ENCODE peak calls at places on chromosomes 1 and 21, in nine cellular contexts. V, W, B, Z, K, J, H, O and E are unnamed samples.
A peak's percentile ranks its signal among the peaks of the same experiment; 100 is the strongest.

GRCh38 chr1:53031732-53032131 is 30.3 kb upstream of the PODN start:
- DNase-seq in V (no peak), W (no peak), B (no peak), Z (no peak), K (no peak), J (no peak), H (no peak), O (no peak), E (no peak)

GRCh38 chr1:19429611-19430010 is 55.7 kb downstream of the CAPZB start:
- DNase-seq in V (no peak), W (peak; percentile 61), B (no peak), Z (no peak), K (no peak), J (no peak), H (no peak), O (no peak), E (no peak)

GRCh38 chr1:64980745-64981601 is 14.6 kb upstream of the JAK1 start:
- DNase-seq in V (no peak), W (peak; percentile 22), B (no peak), Z (no peak), K (no peak), J (no peak), H (no peak), O (no peak), E (no peak)

GRCh38 chr21:45763506-45763905 is 120.0 kb downstream of the PCBP3 start:
- DNase-seq in V (no peak), W (no peak), B (no peak), Z (no peak), K (no peak), J (no peak), H (peak; percentile 36), O (no peak), E (no peak)

GRCh38 chr21:42219606-42220137 is 732 bp downstream of the ABCG1 start:
- DNase-seq in V (no peak), W (no peak), B (peak; percentile 69), Z (peak; percentile 72), K (peak; percentile 74), J (no peak), H (peak; percentile 27), O (no peak), E (no peak)

GRCh38 chr1:154992721-154993571 is 440 bp upstream of the LENEP start:
- DNase-seq in V (no peak), W (peak; percentile 51), B (no peak), Z (peak; percentile 73), K (no peak), J (no peak), H (no peak), O (no peak), E (no peak)

GRCh38 chr1:78892251-78892650 is 114.3 kb downstream of the ADGRL4 start:
- DNase-seq in V (no peak), W (peak; percentile 14), B (no peak), Z (no peak), K (no peak), J (peak; percentile 55), H (no peak), O (no peak), E (no peak)

GRCh38 chr1:114758251-114758832 is 558 bp upstream of the CSDE1 start:
- DNase-seq in V (no peak), W (peak; percentile 8), B (no peak), Z (no peak), K (no peak), J (no peak), H (peak; percentile 72), O (no peak), E (no peak)

GRCh38 chr1:158112994-158113758 is 67.5 kb upstream of the CD1D start:
- DNase-seq in V (no peak), W (peak; percentile 13), B (peak; percentile 66), Z (peak; percentile 85), K (peak; percentile 68), J (peak; percentile 10), H (peak; percentile 95), O (no peak), E (no peak)

GRCh38 chr1:59375321-59376220 is 78.7 kb downstream of the FGGY start:
- DNase-seq in V (no peak), W (peak; percentile 98), B (no peak), Z (no peak), K (no peak), J (peak; percentile 100), H (no peak), O (no peak), E (no peak)

GRCh38 chr1:63868220-63868897 is 94.5 kb downstream of the ROR1 start:
- DNase-seq in V (no peak), W (no peak), B (no peak), Z (peak; percentile 48), K (no peak), J (no peak), H (no peak), O (no peak), E (no peak)

GRCh38 chr21:35448876-35449599 is 399.9 kb upstream of the RUNX1 start:
- DNase-seq in V (no peak), W (no peak), B (no peak), Z (no peak), K (no peak), J (no peak), H (no peak), O (no peak), E (no peak)

GRCh38 chr1:91948501-91949355 is 473 bp upstream of the BRDT start:
- DNase-seq in V (no peak), W (no peak), B (no peak), Z (no peak), K (no peak), J (no peak), H (no peak), O (no peak), E (no peak)

GRCh38 chr21:41891132-41891531 is 12.0 kb upstream of the PRDM15 start:
- DNase-seq in V (no peak), W (no peak), B (no peak), Z (no peak), K (no peak), J (no peak), H (no peak), O (no peak), E (no peak)

GRCh38 chr21:15034126-15034848 is 30.5 kb downstream of the NRIP1 start:
- DNase-seq in V (no peak), W (peak; percentile 76), B (no peak), Z (no peak), K (no peak), J (peak; percentile 59), H (peak; percentile 67), O (no peak), E (no peak)

GRCh38 chr1:205317311-205317917 is 4.1 kb downstream of the NUAK2 start:
- DNase-seq in V (peak; percentile 89), W (peak; percentile 71), B (peak; percentile 99), Z (no peak), K (peak; percentile 91), J (no peak), H (no peak), O (no peak), E (no peak)

GRCh38 chr21:28745131-28746055 is 247.3 kb downstream of the LTN1 start:
- DNase-seq in V (peak; percentile 92), W (peak; percentile 89), B (peak; percentile 68), Z (peak; percentile 90), K (peak; percentile 70), J (peak; percentile 93), H (peak; percentile 80), O (no peak), E (peak; percentile 74)

GRCh38 chr1:16318544-16318943 is 33.7 kb downstream of the FBXO42 start:
- DNase-seq in V (peak; percentile 88), W (no peak), B (no peak), Z (no peak), K (no peak), J (peak; percentile 58), H (no peak), O (peak; percentile 92), E (no peak)
- H3K4me3 ChIP-seq in V (no peak overlapping the region), W (no peak overlapping the region), B (no peak overlapping the region), Z (no peak overlapping the region), K (no peak overlapping the region), J (no peak overlapping the region), H (no peak overlapping the region), O (no peak overlapping the region), E (no peak overlapping the region)

GRCh38 chr1:152546704-152547103 is 19.9 kb downstream of the LCE3E start:
- DNase-seq in V (no peak), W (no peak), B (no peak), Z (no peak), K (no peak), J (no peak), H (no peak), O (no peak), E (no peak)

GRCh38 chr1:152539901-152540300 is 25.6 kb downstream of the CRCT1 start:
- DNase-seq in V (no peak), W (no peak), B (no peak), Z (no peak), K (no peak), J (no peak), H (no peak), O (no peak), E (no peak)

DNA sequence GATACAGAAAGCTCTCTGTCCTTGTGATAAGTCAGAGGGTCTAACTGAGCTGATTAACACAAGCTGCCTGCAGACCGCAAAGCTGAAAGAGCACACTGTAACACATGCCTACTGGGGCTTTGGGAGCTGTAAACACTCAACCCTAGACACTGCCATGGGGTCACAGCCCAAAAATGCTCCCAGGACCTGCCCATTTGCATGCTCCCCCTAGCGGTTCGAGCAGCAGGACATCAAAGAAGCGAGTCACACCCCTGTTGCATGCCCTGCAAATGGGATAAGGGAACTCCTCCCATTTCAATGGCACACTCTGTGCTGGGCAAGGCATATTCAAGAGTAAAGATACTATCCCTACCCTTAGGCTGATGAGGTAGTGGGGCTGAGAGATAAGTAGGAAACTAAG is 22.8 kb downstream of the LCE3E start:
- DNase-seq in V (no peak), W (no peak), B (no peak), Z (peak; percentile 43), K (no peak), J (no peak), H (peak; percentile 3), O (no peak), E (peak; percentile 15)
- TF ChIP-seq CTCF in V (no peak), W (no peak), B (no peak), Z (no peak), K (no peak), J (peak; percentile 18), H (peak; percentile 36), O (no peak), E (peak; percentile 29)

GRCh38 chr1:6460349-6461236 is 5.4 kb downstream of the TNFRSF25 start:
- DNase-seq in V (no peak), W (no peak), B (no peak), Z (no peak), K (no peak), J (no peak), H (no peak), O (no peak), E (no peak)
- H3K4me3 ChIP-seq in V (no peak overlapping the region), W (no peak overlapping the region), B (no peak overlapping the region), Z (no peak overlapping the region), K (peak overlapping the region; percentile 24), J (no peak overlapping the region), H (no peak overlapping the region), O (peak overlapping the region; percentile 48), E (no peak overlapping the region)

GRCh38 chr1:41598325-41598724 is 113.8 kb upstream of the EDN2 start:
- DNase-seq in V (no peak), W (no peak), B (no peak), Z (peak; percentile 4), K (no peak), J (no peak), H (no peak), O (no peak), E (no peak)

GRCh38 chr1:41599912-41600311 is 115.4 kb upstream of the EDN2 start:
- DNase-seq in V (no peak), W (peak; percentile 35), B (no peak), Z (peak; percentile 52), K (no peak), J (peak; percentile 18), H (peak; percentile 11), O (no peak), E (no peak)
- TF ChIP-seq CTCF in V (no peak), W (peak; percentile 73), B (no peak), Z (peak; percentile 87), K (peak; percentile 52), J (peak; percentile 57), H (peak; percentile 51), O (peak; percentile 32), E (peak; percentile 53)

GRCh38 chr1:40392206-40392605 is 18.7 kb downstream of the SMAP2 start:
- DNase-seq in V (no peak), W (peak; percentile 58), B (no peak), Z (peak; percentile 56), K (no peak), J (peak; percentile 94), H (peak; percentile 90), O (no peak), E (no peak)
- H3K4me3 ChIP-seq in V (no peak overlapping the region), W (no peak overlapping the region), B (no peak overlapping the region), Z (no peak overlapping the region), K (no peak overlapping the region), J (no peak overlapping the region), H (no peak overlapping the region), O (no peak overlapping the region), E (no peak overlapping the region)